ENCODE peak calls at places on chromosomes 2 and 18, in six cellular contexts. D, P, Z, L, Q and N are unnamed samples.

GRCh38 chr2:8796878-8797550 is 40.4 kb downstream of the KIDINS220 start:
- DNase-seq in D (no peak), P (no peak), Z (no peak), L (no peak), Q (no peak), N (no peak)

GRCh38 chr2:30621836-30622235 is 174.8 kb downstream of the LCLAT1 start:
- DNase-seq in D (no peak), P (no peak), Z (no peak), L (no peak), Q (no peak), N (no peak)

GRCh38 chr2:239882335-239882734 is 142.8 kb downstream of the NDUFA10 start:
- DNase-seq in D (no peak), P (peak; percentile 39), Z (peak; percentile 64), L (peak; percentile 65), Q (peak; percentile 57), N (peak; percentile 83)

GRCh38 chr2:98769784-98770183 is 38.9 kb upstream of the MGAT4A start:
- DNase-seq in D (no peak), P (no peak), Z (no peak), L (no peak), Q (peak; percentile 67), N (no peak)

GRCh38 chr2:188746727-188747126 is 227.4 kb upstream of the COL3A1 start:
- DNase-seq in D (no peak), P (no peak), Z (no peak), L (no peak), Q (no peak), N (no peak)

GRCh38 chr2:176446718-176447414 is 177.6 kb downstream of the MTX2 start:
- DNase-seq in D (no peak), P (no peak), Z (no peak), L (no peak), Q (no peak), N (no peak)

GRCh38 chr18:23270999-23271680 is 135.9 kb downstream of the CABLES1 start:
- DNase-seq in D (no peak), P (no peak), Z (no peak), L (no peak), Q (no peak), N (no peak)

GRCh38 chr18:13231151-13231550 is 12.6 kb downstream of the LDLRAD4 start:
- DNase-seq in D (no peak), P (no peak), Z (no peak), L (peak; percentile 9), Q (no peak), N (no peak)

GRCh38 chr2:70685771-70686171 is 82.2 kb downstream of the ADD2 start:
- DNase-seq in D (no peak), P (no peak), Z (no peak), L (no peak), Q (peak; percentile 11), N (no peak)

GRCh38 chr2:203646961-203647360 is 59.5 kb upstream of the CD28 start:
- DNase-seq in D (no peak), P (no peak), Z (no peak), L (no peak), Q (no peak), N (no peak)

GRCh38 chr2:33442528-33443069 is 33.9 kb upstream of the RASGRP3 start:
- DNase-seq in D (no peak), P (no peak), Z (no peak), L (no peak), Q (no peak), N (no peak)

GRCh38 chr2:23436346-23437099 is 51.5 kb downstream of the KLHL29 start:
- DNase-seq in D (no peak), P (no peak), Z (no peak), L (no peak), Q (peak; percentile 19), N (no peak)

GRCh38 chr2:200298816-200299215 is 7.7 kb upstream of the SPATS2L start:
- DNase-seq in D (no peak), P (no peak), Z (no peak), L (no peak), Q (no peak), N (no peak)

GRCh38 chr2:7607774-7608173 is 690.6 kb downstream of the RNF144A start:
- DNase-seq in D (no peak), P (no peak), Z (no peak), L (no peak), Q (no peak), N (no peak)

GRCh38 chr2:164061129-164061746 is 325.4 kb upstream of the FIGN start:
- DNase-seq in D (no peak), P (peak; percentile 7), Z (no peak), L (peak; percentile 22), Q (peak; percentile 28), N (peak; percentile 50)

GRCh38 chr2:10057231-10058107 is 14.1 kb downstream of the KLF11 start:
- DNase-seq in D (no peak), P (no peak), Z (peak; percentile 62), L (peak; percentile 81), Q (peak; percentile 57), N (peak; percentile 74)

GRCh38 chr18:73545497-73545896 is 602.1 kb downstream of the FBXO15 start:
- DNase-seq in D (no peak), P (no peak), Z (no peak), L (no peak), Q (no peak), N (no peak)

GRCh38 chr2:120320318-120320851 is 25.6 kb upstream of the INHBB start:
- DNase-seq in D (no peak), P (no peak), Z (peak; percentile 25), L (no peak), Q (no peak), N (no peak)

GRCh38 chr18:59265246-59266018 is 7.8 kb downstream of the RAX start:
- DNase-seq in D (no peak), P (no peak), Z (no peak), L (no peak), Q (no peak), N (no peak)

DNA sequence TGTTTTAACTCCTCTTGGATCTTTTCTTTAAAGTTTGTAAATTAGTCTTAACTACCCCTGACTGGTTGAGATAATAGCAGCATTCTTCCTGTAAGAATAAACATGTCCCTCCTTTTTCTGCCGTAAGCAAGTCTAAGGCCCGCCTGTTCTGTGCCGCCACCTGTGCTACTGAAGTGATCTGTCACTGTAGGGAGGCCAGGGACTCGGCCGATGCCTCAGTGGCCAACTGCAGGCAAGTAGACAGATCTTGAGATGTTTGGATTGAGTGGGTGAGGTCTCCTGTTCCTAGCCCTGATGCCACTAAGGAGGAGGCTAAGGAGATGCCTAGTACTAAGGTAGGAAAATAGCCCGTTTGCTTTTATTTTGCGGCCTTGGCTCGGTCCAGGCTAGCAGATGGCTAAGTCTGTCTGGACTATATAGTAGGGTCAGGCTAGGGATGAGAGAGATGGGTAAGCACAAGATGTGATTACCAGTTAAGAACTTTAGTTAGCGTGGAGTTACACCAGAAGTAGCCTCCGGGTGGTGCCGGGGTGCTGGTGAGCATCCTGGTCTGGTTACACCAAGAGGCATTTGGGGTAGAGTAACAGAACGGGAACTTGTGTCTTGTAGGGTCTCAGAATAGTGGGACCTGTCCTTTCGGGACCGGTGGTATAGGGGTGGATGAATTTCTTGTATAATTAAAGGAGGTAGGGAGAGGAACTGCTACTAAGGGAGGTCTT is 584.2 kb downstream of the SUCLG1 start:
- DNase-seq in D (no peak), P (no peak), Z (no peak), L (no peak), Q (no peak), N (no peak)
- H3K4me3 ChIP-seq in D (no peak overlapping the region), P (no peak overlapping the region), Z (no peak overlapping the region), L (no peak overlapping the region), Q (no peak overlapping the region), N (no peak overlapping the region)

DNA sequence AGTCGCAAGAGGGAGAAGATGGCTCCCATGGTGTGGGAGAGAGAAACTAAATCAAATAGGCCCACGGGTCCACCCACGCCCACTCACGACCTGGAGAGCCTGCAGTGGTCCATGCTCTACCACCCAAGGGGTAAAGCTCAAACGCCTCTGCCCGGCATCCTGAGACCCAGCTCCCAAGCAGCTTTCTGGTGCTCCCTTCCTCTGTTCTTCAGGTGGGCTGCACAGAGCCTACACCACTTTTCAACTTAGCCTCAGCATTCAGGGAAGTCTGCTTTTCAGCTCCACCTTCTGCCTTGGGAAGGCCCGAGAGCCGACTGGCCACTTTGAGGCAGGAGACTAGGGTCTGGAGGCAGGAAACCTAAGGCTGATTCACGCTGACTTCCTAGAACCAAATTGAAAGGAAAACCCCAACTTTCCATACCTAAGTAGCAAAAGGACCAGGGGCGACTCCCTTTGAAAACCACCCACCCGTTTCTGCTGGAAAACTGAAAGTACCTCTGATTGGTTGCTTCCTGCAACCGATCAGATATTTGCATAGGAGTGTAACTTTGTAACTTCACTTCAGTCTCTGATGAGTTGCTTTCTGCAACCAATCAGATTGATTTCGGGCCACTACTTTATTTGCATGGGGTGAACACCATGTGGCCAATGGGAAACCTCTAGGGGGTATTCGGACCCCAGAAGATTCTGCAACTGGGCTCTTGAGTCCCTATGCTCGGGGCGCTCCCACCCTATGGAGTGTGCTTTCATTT is 26.8 kb upstream of the SPATA3 start:
- DNase-seq in D (no peak), P (no peak), Z (no peak), L (no peak), Q (no peak), N (no peak)
- H3K4me3 ChIP-seq in D (no peak overlapping the region), P (no peak overlapping the region), Z (peak overlapping the region; percentile 19), L (no peak overlapping the region), Q (peak overlapping the region; percentile 26), N (no peak overlapping the region)

DNA sequence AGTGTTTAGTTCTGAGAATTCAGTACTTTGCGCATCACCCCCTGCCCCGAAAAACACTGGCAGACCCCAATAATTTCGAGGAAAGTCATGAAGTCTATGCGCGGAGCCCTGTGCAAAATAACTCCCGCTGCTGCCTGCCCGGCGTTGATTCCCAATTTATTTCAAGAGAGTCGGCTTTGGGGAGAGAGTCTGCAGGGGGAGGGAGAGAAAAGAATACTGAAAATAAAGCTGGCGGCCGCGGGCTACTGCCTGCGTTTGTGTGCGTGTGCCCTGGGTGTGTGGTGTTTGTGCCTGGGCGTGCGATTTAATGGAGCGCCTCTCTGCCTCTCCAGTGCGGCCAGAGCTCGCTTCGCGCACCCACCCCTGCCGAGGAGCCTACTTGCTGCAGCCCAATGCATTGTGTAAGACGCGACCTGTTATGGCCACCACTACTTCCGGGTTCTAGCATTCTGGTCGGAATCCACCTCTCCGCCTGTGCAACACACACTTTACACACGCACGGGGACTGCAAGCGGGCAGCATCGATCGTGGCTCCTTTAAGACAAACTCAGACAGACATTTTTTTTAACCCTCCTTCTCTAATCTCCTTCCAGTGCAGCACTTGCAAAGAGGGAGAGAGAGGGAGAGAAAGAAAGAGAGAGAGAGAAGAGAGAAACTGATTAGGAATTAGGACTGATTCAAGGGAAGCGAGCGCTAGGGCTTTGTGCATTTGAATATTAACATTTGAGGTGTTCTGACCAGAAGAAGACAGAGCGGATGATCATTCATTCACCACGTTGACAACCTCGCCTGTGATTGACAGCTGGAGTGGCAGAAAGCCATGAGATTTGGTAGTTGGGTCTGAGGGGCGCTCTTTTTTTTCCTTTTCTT is at the start of gene MEIS1:
- DNase-seq in D (peak; percentile 98), P (peak; percentile 96), Z (peak; percentile 85), L (peak; percentile 87), Q (peak; percentile 90), N (peak; percentile 87)
- H3K4me3 ChIP-seq in D (peak within 1 kb of the TSS; percentile 83), P (peak within 1 kb of the TSS; percentile 72), Z (peak within 1 kb of the TSS; percentile 71), L (peak within 1 kb of the TSS; percentile 55), Q (peak within 1 kb of the TSS; percentile 70), N (no peak within 1 kb of the TSS)

GRCh38 chr2:197310271-197310939 is at the start of gene ANKRD44:
- DNase-seq in D (peak; percentile 19), P (peak; percentile 91), Z (peak; percentile 96), L (peak; percentile 87), Q (peak; percentile 89), N (peak; percentile 95)

GRCh38 chr2:197309369-197310231 is 980 bp downstream of the ANKRD44 start:
- DNase-seq in D (no peak), P (peak; percentile 15), Z (peak; percentile 63), L (peak; percentile 41), Q (peak; percentile 41), N (peak; percentile 72)

GRCh38 chr2:197307236-197307932 is 3.2 kb downstream of the ANKRD44 start:
- DNase-seq in D (no peak), P (no peak), Z (no peak), L (no peak), Q (no peak), N (no peak)

GRCh38 chr2:197307933-197308521 is 2.6 kb downstream of the ANKRD44 start:
- DNase-seq in D (no peak), P (no peak), Z (no peak), L (no peak), Q (no peak), N (no peak)

GRCh38 chr2:197308635-197309368 is 1.8 kb downstream of the ANKRD44 start:
- DNase-seq in D (no peak), P (no peak), Z (no peak), L (no peak), Q (no peak), N (no peak)
- H3K4me3 ChIP-seq in D (no peak overlapping the region), P (peak overlapping the region; percentile 77), Z (peak overlapping the region; percentile 76), L (peak overlapping the region; percentile 59), Q (peak overlapping the region; percentile 72), N (no peak overlapping the region)